ENCODE peak calls at places on chromosomes 2 and 18, in five cellular contexts. One of them, this sample, is unnamed.

GRCh38 chr2:43469713-43470112 is 126.1 kb downstream of the THADA start:
- DNase-seq in upper lobe of right lung: no peak
- DNase-seq in psoas muscle: no peak
- DNase-seq in thoracic aorta: no peak
- DNase-seq in lower leg skin: no peak
- DNase-seq in this sample: no peak

GRCh38 chr2:64814007-64814406 is 160.3 kb upstream of the SERTAD2 start:
- DNase-seq in lower leg skin: peak; percentile 36
- DNase-seq in upper lobe of right lung: no peak
- DNase-seq in psoas muscle: no peak
- DNase-seq in thoracic aorta: no peak
- DNase-seq in this sample: no peak

GRCh38 chr2:234804704-234805103 is 147.1 kb upstream of the SH3BP4 start:
- DNase-seq in upper lobe of right lung: no peak
- DNase-seq in lower leg skin: no peak
- DNase-seq in psoas muscle: no peak
- DNase-seq in thoracic aorta: no peak
- DNase-seq in this sample: no peak

GRCh38 chr2:187408926-187409325 is 39.1 kb downstream of the CALCRL start:
- DNase-seq in psoas muscle: no peak
- DNase-seq in thoracic aorta: no peak
- DNase-seq in lower leg skin: no peak
- DNase-seq in upper lobe of right lung: no peak
- DNase-seq in this sample: no peak

GRCh38 chr2:24111407-24111861 is 11.7 kb downstream of the PFN4 start:
- DNase-seq in lower leg skin: no peak
- DNase-seq in upper lobe of right lung: no peak
- DNase-seq in psoas muscle: no peak
- DNase-seq in thoracic aorta: no peak
- DNase-seq in this sample: no peak

GRCh38 chr2:202158796-202159195 is 79.6 kb downstream of the SUMO1 start:
- DNase-seq in psoas muscle: no peak
- DNase-seq in lower leg skin: no peak
- DNase-seq in upper lobe of right lung: no peak
- DNase-seq in thoracic aorta: no peak
- DNase-seq in this sample: no peak

GRCh38 chr2:203623104-203623503 is 83.3 kb upstream of the CD28 start:
- DNase-seq in thoracic aorta: no peak
- DNase-seq in upper lobe of right lung: no peak
- DNase-seq in psoas muscle: no peak
- DNase-seq in lower leg skin: no peak
- DNase-seq in this sample: no peak

GRCh38 chr2:97995734-97996624 is at the start of gene TMEM131:
- DNase-seq in upper lobe of right lung: peak; percentile 98
- DNase-seq in thoracic aorta: peak; percentile 60
- DNase-seq in psoas muscle: peak; percentile 98
- DNase-seq in lower leg skin: peak; percentile 99
- DNase-seq in this sample: peak; percentile 95

GRCh38 chr2:200615247-200615646 is 29.4 kb downstream of the AOX1 start:
- DNase-seq in upper lobe of right lung: no peak
- DNase-seq in psoas muscle: no peak
- DNase-seq in lower leg skin: no peak
- DNase-seq in thoracic aorta: no peak
- DNase-seq in this sample: no peak

GRCh38 chr2:161029321-161029720 is 130.9 kb upstream of the TANK start:
- DNase-seq in psoas muscle: no peak
- DNase-seq in lower leg skin: no peak
- DNase-seq in upper lobe of right lung: no peak
- DNase-seq in thoracic aorta: no peak
- DNase-seq in this sample: no peak
- TF ChIP-seq CTCF in psoas muscle: no peak
- TF ChIP-seq CTCF in lower leg skin: no peak
- TF ChIP-seq CTCF in upper lobe of right lung: no peak
- TF ChIP-seq CTCF in thoracic aorta: no peak
- TF ChIP-seq CTCF in this sample: no peak

DNA sequence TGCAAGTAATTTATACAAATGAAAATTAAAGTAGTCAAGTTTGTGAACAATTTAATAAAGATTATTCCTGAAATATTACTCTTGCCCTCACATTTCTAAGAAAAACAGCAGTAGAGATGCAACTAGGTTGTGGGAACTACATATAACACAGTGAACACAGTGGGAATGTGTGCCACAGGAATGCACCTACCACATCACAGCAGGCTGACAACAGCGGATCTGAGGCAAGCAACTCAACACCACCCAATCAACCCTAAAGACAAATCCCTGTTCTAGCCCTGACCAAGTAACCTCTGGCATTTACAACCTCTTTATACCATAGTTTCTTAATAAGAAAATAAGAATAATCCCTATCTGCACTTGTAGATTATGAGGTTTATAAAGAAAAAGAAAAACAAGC is 23.4 kb downstream of the MBOAT2 start:
- DNase-seq in lower leg skin: no peak
- DNase-seq in thoracic aorta: no peak
- DNase-seq in psoas muscle: no peak
- DNase-seq in upper lobe of right lung: no peak
- DNase-seq in this sample: no peak
- TF ChIP-seq CTCF in lower leg skin: no peak
- TF ChIP-seq CTCF in thoracic aorta: no peak
- TF ChIP-seq CTCF in psoas muscle: no peak
- TF ChIP-seq CTCF in upper lobe of right lung: no peak
- TF ChIP-seq CTCF in this sample: no peak

GRCh38 chr2:75465317-75465998 is 95.3 kb downstream of the EVA1A start:
- DNase-seq in upper lobe of right lung: no peak
- DNase-seq in thoracic aorta: no peak
- DNase-seq in psoas muscle: no peak
- DNase-seq in lower leg skin: no peak
- DNase-seq in this sample: no peak
- TF ChIP-seq CTCF in upper lobe of right lung: peak; percentile 19
- TF ChIP-seq CTCF in thoracic aorta: no peak
- TF ChIP-seq CTCF in psoas muscle: peak; percentile 13
- TF ChIP-seq CTCF in lower leg skin: no peak
- TF ChIP-seq CTCF in this sample: no peak

GRCh38 chr2:20596193-20596972 is 54.5 kb downstream of the HS1BP3 start:
- DNase-seq in upper lobe of right lung: no peak
- DNase-seq in lower leg skin: peak; percentile 56
- DNase-seq in psoas muscle: peak; percentile 9
- DNase-seq in thoracic aorta: no peak
- DNase-seq in this sample: peak; percentile 48
- TF ChIP-seq CTCF in upper lobe of right lung: no peak
- TF ChIP-seq CTCF in lower leg skin: no peak
- TF ChIP-seq CTCF in psoas muscle: no peak
- TF ChIP-seq CTCF in thoracic aorta: no peak
- TF ChIP-seq CTCF in this sample: no peak

DNA sequence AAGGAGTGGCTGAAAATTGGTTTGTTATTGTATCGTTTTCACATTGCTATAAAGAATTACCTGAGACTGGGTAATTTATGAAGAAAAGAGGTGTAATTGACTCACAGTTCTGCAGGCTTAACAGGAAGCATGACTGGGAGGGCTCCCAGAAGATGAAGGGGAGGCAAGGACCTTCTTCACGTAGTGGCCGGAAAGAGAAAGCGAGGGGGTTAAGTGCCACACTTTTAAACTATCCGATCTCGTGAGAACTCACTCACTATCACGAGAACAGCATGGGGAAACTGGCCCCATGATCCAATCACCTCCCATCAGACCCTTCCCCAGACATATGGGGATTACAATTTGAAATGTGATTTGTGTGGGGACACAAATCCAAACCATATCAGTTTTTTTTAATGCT is 81.6 kb downstream of the FBXO15 start:
- DNase-seq in upper lobe of right lung: no peak
- DNase-seq in psoas muscle: no peak
- DNase-seq in lower leg skin: no peak
- DNase-seq in thoracic aorta: no peak
- DNase-seq in this sample: no peak
- TF ChIP-seq CTCF in upper lobe of right lung: no peak
- TF ChIP-seq CTCF in psoas muscle: no peak
- TF ChIP-seq CTCF in lower leg skin: no peak
- TF ChIP-seq CTCF in thoracic aorta: no peak
- TF ChIP-seq CTCF in this sample: no peak

GRCh38 chr18:3726241-3726951 is 276.4 kb downstream of the TGIF1 start:
- DNase-seq in upper lobe of right lung: no peak
- DNase-seq in thoracic aorta: no peak
- DNase-seq in lower leg skin: no peak
- DNase-seq in psoas muscle: no peak
- DNase-seq in this sample: no peak

GRCh38 chr18:3723554-3723953 is 273.6 kb downstream of the TGIF1 start:
- DNase-seq in upper lobe of right lung: no peak
- DNase-seq in lower leg skin: no peak
- DNase-seq in thoracic aorta: no peak
- DNase-seq in psoas muscle: no peak
- DNase-seq in this sample: no peak

GRCh38 chr18:3725100-3725499 is 275.1 kb downstream of the TGIF1 start:
- DNase-seq in upper lobe of right lung: no peak
- DNase-seq in psoas muscle: no peak
- DNase-seq in lower leg skin: no peak
- DNase-seq in thoracic aorta: no peak
- DNase-seq in this sample: no peak

GRCh38 chr18:3727260-3727659 is 277.3 kb downstream of the TGIF1 start:
- DNase-seq in lower leg skin: no peak
- DNase-seq in upper lobe of right lung: no peak
- DNase-seq in thoracic aorta: no peak
- DNase-seq in psoas muscle: no peak
- DNase-seq in this sample: no peak

GRCh38 chr18:3728704-3729437 is 278.9 kb downstream of the TGIF1 start:
- DNase-seq in lower leg skin: no peak
- DNase-seq in psoas muscle: no peak
- DNase-seq in thoracic aorta: no peak
- DNase-seq in upper lobe of right lung: no peak
- DNase-seq in this sample: no peak
- TF ChIP-seq CTCF in lower leg skin: no peak
- TF ChIP-seq CTCF in psoas muscle: no peak
- TF ChIP-seq CTCF in thoracic aorta: no peak
- TF ChIP-seq CTCF in upper lobe of right lung: no peak
- TF ChIP-seq CTCF in this sample: no peak

DNA sequence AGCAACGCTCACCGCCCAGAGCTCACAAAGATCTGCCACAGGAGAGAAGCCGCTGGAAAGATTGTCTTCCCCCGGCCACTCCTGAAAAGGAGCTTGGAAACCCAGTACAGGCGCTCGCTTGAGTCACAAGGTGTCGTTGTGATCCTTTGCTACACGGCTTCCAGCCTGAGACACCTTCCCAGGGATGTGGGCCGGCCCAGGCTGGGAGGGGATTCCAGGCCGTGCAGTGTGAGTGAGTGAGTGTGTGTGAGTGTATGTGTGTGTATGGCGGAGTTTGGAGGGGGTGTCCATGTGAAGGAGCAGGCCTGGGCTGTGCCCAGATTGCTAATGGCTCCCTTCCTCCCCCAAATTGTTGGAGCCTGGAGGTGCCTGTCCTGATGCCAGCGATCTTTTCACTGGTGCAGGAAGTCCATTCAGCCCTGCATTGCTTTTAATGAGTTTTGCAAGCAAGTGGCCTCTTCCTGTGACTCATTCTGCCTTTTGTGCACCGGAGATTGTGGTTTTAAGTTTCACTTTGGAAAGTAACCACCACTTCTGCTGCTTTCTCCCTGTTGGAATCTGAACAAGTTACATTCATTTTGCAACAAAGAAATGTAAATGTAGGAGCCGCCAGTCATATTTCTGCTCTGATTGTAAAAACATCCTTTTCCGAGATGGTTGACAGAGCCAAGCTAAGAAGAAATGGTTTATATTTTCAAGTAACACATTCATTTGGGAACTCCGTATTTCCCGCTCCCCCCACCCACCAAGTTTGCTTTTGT is 83.7 kb downstream of the LPIN1 start:
- DNase-seq in thoracic aorta: peak; percentile 27
- DNase-seq in lower leg skin: peak; percentile 92
- DNase-seq in psoas muscle: peak; percentile 75
- DNase-seq in upper lobe of right lung: peak; percentile 82
- DNase-seq in this sample: peak; percentile 62
- TF ChIP-seq CTCF in thoracic aorta: no peak
- TF ChIP-seq CTCF in lower leg skin: no peak
- TF ChIP-seq CTCF in psoas muscle: peak; percentile 26
- TF ChIP-seq CTCF in upper lobe of right lung: peak; percentile 23
- TF ChIP-seq CTCF in this sample: no peak

DNA sequence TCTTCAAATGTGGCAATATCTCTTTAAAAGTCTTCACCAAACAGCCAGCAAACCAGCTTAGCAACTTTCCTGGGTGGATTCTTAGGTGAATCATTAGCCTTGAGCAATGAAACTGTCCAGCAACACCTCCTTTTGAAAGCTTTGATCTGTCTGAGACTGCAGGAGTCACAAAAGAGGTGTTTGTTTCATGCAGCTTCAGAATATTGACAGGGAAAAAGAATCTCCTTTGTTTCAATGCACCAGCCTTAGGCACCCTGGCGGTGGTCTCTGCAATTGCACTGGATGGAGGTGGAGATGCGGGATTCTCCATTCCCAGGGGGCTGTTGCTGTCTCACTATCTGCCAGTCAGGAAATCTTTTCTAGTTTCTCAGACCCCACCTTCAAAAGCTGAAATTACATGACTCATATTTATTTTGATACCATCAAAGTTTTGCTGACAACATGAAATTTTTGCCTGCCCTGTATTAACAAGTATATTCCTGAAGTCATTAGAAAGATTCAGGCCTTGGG is 76.0 kb upstream of the DSG1 start:
- DNase-seq in thoracic aorta: no peak
- DNase-seq in upper lobe of right lung: no peak
- DNase-seq in lower leg skin: no peak
- DNase-seq in psoas muscle: no peak
- DNase-seq in this sample: no peak
- TF ChIP-seq CTCF in thoracic aorta: no peak
- TF ChIP-seq CTCF in upper lobe of right lung: peak; percentile 39
- TF ChIP-seq CTCF in lower leg skin: no peak
- TF ChIP-seq CTCF in psoas muscle: peak; percentile 7
- TF ChIP-seq CTCF in this sample: peak; percentile 9

GRCh38 chr2:132449868-132450267 is 33.3 kb downstream of the GPR39 start:
- DNase-seq in thoracic aorta: no peak
- DNase-seq in upper lobe of right lung: no peak
- DNase-seq in lower leg skin: no peak
- DNase-seq in psoas muscle: no peak
- DNase-seq in this sample: no peak

GRCh38 chr2:132448331-132448730 is 31.7 kb downstream of the GPR39 start:
- DNase-seq in lower leg skin: no peak
- DNase-seq in psoas muscle: no peak
- DNase-seq in thoracic aorta: no peak
- DNase-seq in upper lobe of right lung: no peak
- DNase-seq in this sample: no peak

GRCh38 chr2:132443106-132443505 is 26.5 kb downstream of the GPR39 start:
- DNase-seq in psoas muscle: no peak
- DNase-seq in upper lobe of right lung: no peak
- DNase-seq in thoracic aorta: no peak
- DNase-seq in lower leg skin: no peak
- DNase-seq in this sample: no peak

GRCh38 chr2:132446460-132446859 is 29.9 kb downstream of the GPR39 start:
- DNase-seq in psoas muscle: no peak
- DNase-seq in upper lobe of right lung: no peak
- DNase-seq in thoracic aorta: no peak
- DNase-seq in lower leg skin: no peak
- DNase-seq in this sample: no peak

DNA sequence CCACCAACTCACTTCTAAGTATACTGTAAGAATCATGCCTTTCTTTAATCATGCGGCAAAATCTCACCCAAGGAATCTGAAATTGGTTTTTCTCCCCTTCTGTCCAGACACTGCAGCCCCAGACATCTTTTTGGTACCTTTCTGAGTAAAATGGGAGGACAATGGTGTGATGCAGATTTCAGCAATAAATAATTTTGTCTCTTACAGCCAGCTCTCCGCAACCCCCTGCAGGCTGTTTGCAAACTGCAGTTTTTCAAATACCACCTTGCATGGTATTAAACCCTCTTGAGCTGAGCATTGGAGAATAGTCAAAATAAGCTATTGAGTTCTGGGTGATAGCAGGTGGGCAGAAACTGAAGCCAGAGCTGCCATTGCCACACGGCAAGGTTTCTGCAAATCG is 32.2 kb downstream of the GPR39 start:
- DNase-seq in lower leg skin: peak; percentile 54
- DNase-seq in thoracic aorta: no peak
- DNase-seq in upper lobe of right lung: no peak
- DNase-seq in psoas muscle: no peak
- DNase-seq in this sample: no peak
- TF ChIP-seq CTCF in lower leg skin: no peak
- TF ChIP-seq CTCF in thoracic aorta: peak; percentile 31
- TF ChIP-seq CTCF in upper lobe of right lung: peak; percentile 48
- TF ChIP-seq CTCF in psoas muscle: peak; percentile 51
- TF ChIP-seq CTCF in this sample: peak; percentile 39

This sample was measured in tibial artery.